ENCODE peak calls at places on chromosomes 5 and 9, in eight cellular contexts. X is endothelial cell of umbilical vein, I is A549, J is stomach, R is suprapubic skin, V is heart left ventricle, A is spleen, D is neural progenitor cell. W is an unnamed sample.

GRCh38 chr5:123515904-123516303 is 3.9 kb downstream of the CSNK1G3 start:
- DNase-seq in A (no peak), X (no peak), D (no peak), I (no peak), R (no peak), J (no peak), V (no peak), W (no peak)

GRCh38 chr9:106864533-106865143 is 1.7 kb downstream of the ZNF462 start:
- DNase-seq in A (no peak), D (no peak), X (peak; percentile 56), V (no peak), I (no peak), J (no peak), R (no peak), W (peak; percentile 75)

GRCh38 chr9:133990366-133991210 is 1.5 kb downstream of the VAV2 start:
- DNase-seq in A (peak; percentile 74), V (no peak), X (peak; percentile 82), I (peak; percentile 75), J (peak; percentile 62), R (peak; percentile 79), D (peak; percentile 84), W (peak; percentile 85)

GRCh38 chr9:28810375-28811075 is 1237.2 kb upstream of the C9orf72 start:
- DNase-seq in R (no peak), J (no peak), I (peak; percentile 55), D (no peak), A (no peak), V (no peak), X (no peak), W (no peak)

GRCh38 chr9:15249042-15249818 is 57.8 kb downstream of the TTC39B start:
- DNase-seq in V (no peak), D (peak; percentile 59), I (no peak), X (peak; percentile 69), R (no peak), J (no peak), A (no peak), W (no peak)

GRCh38 chr9:13503599-13503998 is 224.1 kb upstream of the MPDZ start:
- DNase-seq in A (no peak), R (no peak), V (no peak), J (no peak), X (no peak), D (no peak), I (no peak), W (no peak)

GRCh38 chr9:90092512-90092911 is 487.7 kb downstream of the GADD45G start:
- DNase-seq in J (no peak), A (no peak), I (no peak), V (no peak), R (no peak), X (no peak), D (no peak), W (no peak)

GRCh38 chr5:56415356-56415765 is 182.2 kb upstream of the ANKRD55 start:
- DNase-seq in I (peak; percentile 54), J (peak; percentile 52), D (no peak), R (no peak), A (peak; percentile 88), X (no peak), V (no peak), W (no peak)

GRCh38 chr5:181204561-181205401 is at the start of gene TRIM7:
- DNase-seq in X (peak; percentile 60), V (peak; percentile 85), I (peak; percentile 82), D (peak; percentile 64), J (peak; percentile 61), R (no peak), A (peak; percentile 86), W (no peak)

GRCh38 chr5:90366972-90367371 is 42.6 kb downstream of the CETN3 start:
- DNase-seq in J (no peak), D (no peak), R (no peak), X (no peak), I (no peak), A (no peak), V (no peak), W (no peak)

DNA sequence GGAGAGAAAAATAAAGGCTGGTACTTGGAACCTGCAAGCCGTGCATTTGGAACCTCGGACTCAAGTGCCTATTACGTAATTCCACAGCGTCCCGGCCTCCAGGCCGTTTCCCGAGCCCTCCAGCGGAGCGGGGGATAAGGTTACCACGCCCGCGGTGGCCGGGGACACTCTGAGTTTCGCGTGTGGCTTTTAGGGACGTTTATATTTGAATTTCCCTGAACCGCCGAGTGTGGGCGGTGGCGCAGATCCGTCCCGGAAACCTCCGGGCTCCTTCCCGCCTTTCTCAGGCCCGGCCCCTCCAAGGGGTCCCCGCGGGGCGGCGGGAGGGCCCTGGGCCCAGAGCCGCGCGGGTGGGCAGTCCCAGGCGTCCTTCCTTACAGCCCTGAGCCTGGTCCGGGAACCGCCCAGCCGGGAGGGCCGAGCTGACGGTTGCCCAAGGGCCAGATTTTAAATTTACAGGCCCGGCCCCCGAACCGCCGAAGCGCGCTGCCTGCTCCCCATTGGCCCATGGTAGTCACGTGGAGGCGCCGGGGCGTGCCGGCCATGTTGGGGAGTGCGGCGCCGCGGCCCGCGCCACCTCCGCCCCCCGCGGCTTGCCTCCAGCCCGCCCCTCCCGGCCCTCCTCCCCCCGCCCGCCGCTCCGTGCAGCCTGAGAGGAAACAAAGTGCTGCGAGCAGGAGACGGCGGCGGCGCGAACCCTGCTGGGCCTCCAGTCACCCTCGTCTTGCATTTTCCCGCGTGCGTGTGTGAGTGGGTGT is at the start of gene LMNB1:
- DNase-seq in V (peak; percentile 98), D (peak; percentile 98), R (peak; percentile 97), I (peak; percentile 98), X (peak; percentile 95), J (peak; percentile 94), A (peak; percentile 98), W (peak; percentile 96)
- H3K4me3 ChIP-seq in V (peak within 1 kb of the TSS; percentile 88), D (peak within 1 kb of the TSS; percentile 66), R (peak within 1 kb of the TSS; percentile 83), I (peak within 1 kb of the TSS; percentile 93), X (peak within 1 kb of the TSS; percentile 89), J (peak within 1 kb of the TSS; percentile 71), A (peak within 1 kb of the TSS; percentile 95), W (peak within 1 kb of the TSS; percentile 78)

GRCh38 chr5:9212605-9213004 is 333.3 kb downstream of the SEMA5A start:
- DNase-seq in X (no peak), R (no peak), D (no peak), I (no peak), V (no peak), J (no peak), A (no peak), W (no peak)
- H3K27ac ChIP-seq in X (no peak overlapping the region), R (no peak overlapping the region), D (no peak overlapping the region), I (no peak overlapping the region), V (no peak overlapping the region), J (no peak overlapping the region), A (no peak overlapping the region), W (no peak overlapping the region)

DNA sequence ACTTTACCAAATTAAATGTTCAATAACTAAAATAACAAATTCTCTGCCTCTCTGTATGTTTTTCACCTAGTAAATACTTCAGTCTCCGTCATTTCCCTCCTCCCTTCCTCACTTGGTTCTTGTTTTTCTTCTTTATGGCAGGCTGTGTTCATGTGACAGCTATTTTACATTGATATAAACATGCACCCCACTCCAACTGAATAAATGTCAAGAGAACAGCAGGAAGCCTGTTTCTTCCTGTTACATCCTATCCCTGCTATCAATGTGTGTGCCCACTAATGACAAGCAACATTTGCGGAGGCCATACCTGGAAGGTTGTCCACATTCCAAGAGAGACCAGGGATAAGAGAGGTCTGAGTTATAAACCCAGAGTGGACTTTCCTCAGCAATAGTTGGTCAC is 145.2 kb upstream of the MAST4 start:
- DNase-seq in D (no peak), V (no peak), J (no peak), R (no peak), A (no peak), X (peak; percentile 6), I (no peak), W (no peak)
- TF ChIP-seq CTCF in D (no peak), V (no peak), J (no peak), R (no peak), A (no peak), X (no peak), I (no peak), W (no peak)

GRCh38 chr5:141313711-141314110 is 6.9 kb downstream of the TAF7 start:
- DNase-seq in I (no peak), J (no peak), V (no peak), X (no peak), A (no peak), D (no peak), R (no peak), W (no peak)
- H3K4me3 ChIP-seq in I (no peak overlapping the region), J (no peak overlapping the region), V (no peak overlapping the region), X (no peak overlapping the region), A (no peak overlapping the region), D (no peak overlapping the region), R (no peak overlapping the region), W (no peak overlapping the region)

GRCh38 chr5:150641006-150641570 is 628 bp downstream of the SYNPO start:
- DNase-seq in I (peak; percentile 91), X (peak; percentile 94), V (peak; percentile 82), R (no peak), D (peak; percentile 0), J (no peak), A (no peak), W (no peak)

GRCh38 chr5:150642991-150643710 is 2.7 kb downstream of the SYNPO start:
- DNase-seq in I (no peak), J (no peak), V (peak; percentile 19), A (no peak), R (no peak), X (no peak), D (peak; percentile 1), W (no peak)

GRCh38 chr5:150642567-150642927 is 2.1 kb downstream of the SYNPO start:
- DNase-seq in D (peak; percentile 12), I (peak; percentile 87), J (peak; percentile 77), V (peak; percentile 83), X (peak; percentile 84), A (peak; percentile 46), R (no peak), W (no peak)

GRCh38 chr5:150640311-150641005 is at the start of gene SYNPO:
- DNase-seq in A (no peak), D (no peak), I (peak; percentile 84), R (no peak), J (peak; percentile 53), V (peak; percentile 79), X (peak; percentile 88), W (peak; percentile 92)

GRCh38 chr5:150641826-150642566 is 1.5 kb downstream of the SYNPO start:
- DNase-seq in I (no peak), V (no peak), X (no peak), A (no peak), J (no peak), D (peak; percentile 0), R (no peak), W (no peak)
- H3K27ac ChIP-seq in I (peak overlapping the region; percentile 96), V (peak overlapping the region; percentile 75), X (peak overlapping the region; percentile 98), A (peak overlapping the region; percentile 80), J (peak overlapping the region; percentile 49), D (no peak overlapping the region), R (peak overlapping the region; percentile 82), W (peak overlapping the region; percentile 96)

GRCh38 chr5:95283761-95284511 is 958 bp downstream of the MCTP1 start:
- DNase-seq in I (peak; percentile 19), D (peak; percentile 69), R (no peak), V (peak; percentile 65), A (peak; percentile 85), X (peak; percentile 28), J (peak; percentile 53), W (no peak)
- TF ChIP-seq CTCF in I (peak; percentile 58), D (peak; percentile 58), R (no peak), V (peak; percentile 45), A (no peak), X (peak; percentile 58), J (no peak), W (no peak)